ENCODE peak calls at places on chromosomes 13 and 19, in seven cellular contexts. D, E, R, U, A, Z and Y are unnamed samples.

GRCh38 chr13:60433505-60433904 is 36.5 kb downstream of the TDRD3 start:
- DNase-seq in D (no peak), E (no peak), R (peak; percentile 4), U (no peak), A (no peak), Z (peak; percentile 39), Y (no peak)

GRCh38 chr13:26695891-26696311 is 64.7 kb downstream of the GPR12 start:
- DNase-seq in D (no peak), E (no peak), R (no peak), U (no peak), A (no peak), Z (no peak), Y (no peak)

GRCh38 chr13:32001392-32001768 is 30.2 kb upstream of the FRY start:
- DNase-seq in D (peak; percentile 41), E (no peak), R (peak; percentile 79), U (no peak), A (no peak), Z (peak; percentile 46), Y (no peak)

GRCh38 chr19:8525401-8525684 is 11.4 kb upstream of the ZNF414 start:
- DNase-seq in D (no peak), E (no peak), R (no peak), U (no peak), A (no peak), Z (no peak), Y (no peak)

GRCh38 chr19:44401108-44401786 is at the start of gene ZNF285:
- DNase-seq in D (peak; percentile 95), E (peak; percentile 84), R (peak; percentile 94), U (peak; percentile 86), A (no peak), Z (peak; percentile 98), Y (peak; percentile 88)

GRCh38 chr19:10861118-10861651 is 10.2 kb upstream of the CARM1 start:
- DNase-seq in D (no peak), E (peak; percentile 58), R (peak; percentile 51), U (no peak), A (no peak), Z (peak; percentile 43), Y (no peak)

GRCh38 chr13:44112700-44113329 is 233.1 kb downstream of the LACC1 start:
- DNase-seq in D (no peak), E (no peak), R (no peak), U (no peak), A (no peak), Z (no peak), Y (no peak)

GRCh38 chr13:62194371-62194770 is 778.7 kb upstream of the PCDH20 start:
- DNase-seq in D (no peak), E (no peak), R (no peak), U (no peak), A (no peak), Z (no peak), Y (no peak)

GRCh38 chr13:26300140-26300539 is 46.2 kb downstream of the CDK8 start:
- DNase-seq in D (peak; percentile 86), E (no peak), R (no peak), U (no peak), A (no peak), Z (peak; percentile 15), Y (no peak)

GRCh38 chr13:88802886-88803285 is 1131.7 kb downstream of the SLITRK5 start:
- DNase-seq in D (no peak), E (no peak), R (no peak), U (no peak), A (no peak), Z (no peak), Y (no peak)
- TF ChIP-seq POLR2A in D (no peak), E (no peak), R (no peak), U (no peak), A (no peak), Z (no peak), Y (no peak)

GRCh38 chr19:7197760-7198696 is 96.2 kb downstream of the INSR start:
- DNase-seq in D (peak; percentile 94), E (peak; percentile 95), R (peak; percentile 94), U (peak; percentile 94), A (peak; percentile 42), Z (peak; percentile 92), Y (peak; percentile 93)
- TF ChIP-seq POLR2A in D (peak; percentile 54), E (no peak), R (peak; percentile 94), U (peak; percentile 81), A (no peak), Z (peak; percentile 66), Y (peak; percentile 94)

GRCh38 chr19:7522072-7522922 is at the start of gene MCOLN1:
- DNase-seq in D (peak; percentile 94), E (peak; percentile 100), R (peak; percentile 99), U (peak; percentile 99), A (peak; percentile 94), Z (peak; percentile 97), Y (peak; percentile 100)
- TF ChIP-seq POLR2A in D (no peak), E (no peak), R (peak; percentile 50), U (no peak), A (peak; percentile 84), Z (peak; percentile 73), Y (peak; percentile 67)

GRCh38 chr13:40874138-40874776 is 84.8 kb downstream of the SLC25A15 start:
- DNase-seq in D (no peak), E (no peak), R (no peak), U (no peak), A (no peak), Z (no peak), Y (no peak)
- TF ChIP-seq POLR2A in D (no peak), E (no peak), R (no peak), U (no peak), A (no peak), Z (no peak), Y (no peak)

GRCh38 chr19:2157452-2157851 is 6.1 kb upstream of the AP3D1 start:
- DNase-seq in D (no peak), E (no peak), R (no peak), U (no peak), A (no peak), Z (no peak), Y (no peak)
- TF ChIP-seq POLR2A in D (no peak), E (no peak), R (no peak), U (no peak), A (no peak), Z (no peak), Y (no peak)

GRCh38 chr13:93547886-93548285 is 321.3 kb downstream of the GPC6 start:
- DNase-seq in D (no peak), E (no peak), R (no peak), U (no peak), A (no peak), Z (no peak), Y (no peak)

GRCh38 chr13:93552596-93552995 is 326.0 kb downstream of the GPC6 start:
- DNase-seq in D (no peak), E (no peak), R (no peak), U (no peak), A (no peak), Z (no peak), Y (no peak)

GRCh38 chr13:93554514-93554913 is 327.9 kb downstream of the GPC6 start:
- DNase-seq in D (no peak), E (no peak), R (no peak), U (no peak), A (no peak), Z (no peak), Y (no peak)

DNA sequence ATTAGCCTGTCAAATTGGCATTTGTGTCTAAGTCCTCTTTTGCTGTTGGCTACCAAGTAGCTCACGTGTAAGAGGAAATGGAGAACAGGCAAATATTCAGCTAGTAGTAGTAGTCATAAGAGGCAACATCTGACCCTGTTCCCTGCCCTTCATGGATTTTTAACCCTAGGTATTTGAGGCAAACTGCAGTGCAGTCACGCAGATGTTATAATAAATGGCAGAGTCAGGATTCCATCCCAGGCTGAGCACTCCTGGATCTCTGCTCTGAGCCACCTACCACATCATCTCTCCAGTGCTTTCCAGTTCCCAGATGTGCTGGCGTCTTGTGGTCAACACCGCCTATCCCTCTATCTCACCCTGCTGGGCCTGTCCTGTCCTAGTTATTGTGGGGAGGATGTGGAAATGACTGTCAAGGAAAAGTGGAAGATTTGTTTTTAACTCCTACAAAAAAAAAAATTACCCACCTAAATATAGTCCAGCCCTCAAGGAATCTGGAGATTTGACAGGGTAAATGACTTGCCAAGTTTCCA is 322.8 kb downstream of the GPC6 start:
- DNase-seq in D (no peak), E (no peak), R (no peak), U (no peak), A (no peak), Z (no peak), Y (no peak)
- TF ChIP-seq POLR2A in D (no peak), E (no peak), R (no peak), U (no peak), A (no peak), Z (no peak), Y (no peak)

DNA sequence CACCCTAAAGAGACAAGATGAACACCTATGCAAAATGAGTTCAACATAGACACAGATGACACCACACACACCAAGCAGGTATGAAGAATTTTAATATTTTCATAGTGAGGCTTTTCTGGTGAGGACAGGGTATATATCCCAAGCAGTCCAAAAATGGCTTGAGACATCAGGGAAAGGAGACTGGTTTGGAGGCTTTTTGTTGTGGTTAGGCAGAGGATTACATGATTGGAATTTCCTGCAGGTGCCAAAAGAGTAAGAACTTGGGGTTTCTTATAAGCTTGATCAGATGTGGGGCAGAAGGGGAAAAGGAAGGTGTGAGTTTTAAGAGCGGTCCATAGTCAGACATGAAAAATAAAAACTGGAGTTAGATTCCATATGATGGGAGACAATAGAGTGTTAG is 420.8 kb upstream of the SLITRK1 start:
- DNase-seq in D (no peak), E (no peak), R (no peak), U (no peak), A (no peak), Z (no peak), Y (no peak)
- TF ChIP-seq POLR2A in D (no peak), E (no peak), R (no peak), U (no peak), A (no peak), Z (no peak), Y (no peak)

DNA sequence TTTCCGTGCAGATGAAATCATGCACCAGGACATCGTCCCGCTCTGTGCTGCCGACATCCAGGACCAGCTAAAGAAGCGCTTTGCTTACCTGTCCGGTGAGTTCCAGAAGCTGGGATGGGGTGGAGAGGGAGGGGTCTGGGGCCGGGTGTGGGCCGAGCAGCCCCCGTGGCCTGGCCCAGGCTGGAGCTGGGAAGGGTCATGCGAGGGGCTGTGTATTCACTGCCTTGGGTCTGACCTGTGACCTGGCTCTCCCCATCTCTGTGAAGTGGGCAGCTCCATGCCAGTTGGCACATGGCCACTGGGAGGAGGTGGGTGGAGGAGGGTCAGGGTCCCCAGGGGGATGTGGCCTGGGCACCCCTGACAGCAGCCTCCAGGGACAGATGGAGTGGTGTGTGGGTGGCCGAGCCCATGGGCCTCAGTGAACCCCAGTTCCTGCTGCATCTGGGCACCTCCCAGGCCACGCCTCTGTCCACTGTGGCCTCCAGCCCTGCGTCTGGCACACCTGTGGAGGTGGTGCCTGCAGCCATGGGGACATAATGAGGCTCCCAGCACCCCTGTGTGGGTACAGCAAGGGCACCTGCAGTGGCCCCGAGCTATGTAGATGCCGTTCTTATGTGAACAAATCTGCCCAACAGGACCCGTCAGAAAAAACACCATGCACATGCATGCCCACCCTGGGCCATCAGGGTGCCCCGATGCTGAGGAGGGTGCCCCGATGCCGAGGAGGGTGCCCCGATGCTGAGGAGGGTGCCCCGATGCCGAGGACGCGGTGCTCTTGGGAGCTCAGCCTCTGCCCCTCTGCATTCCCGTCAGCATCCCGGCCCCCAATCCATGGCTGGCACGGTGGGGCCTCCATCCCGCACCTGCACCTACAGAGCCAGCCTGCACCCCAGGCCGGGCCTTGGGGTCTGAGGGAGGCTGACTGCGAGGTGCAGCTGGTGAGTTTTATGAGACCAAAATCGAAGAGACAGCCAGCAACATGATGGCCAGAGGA is 46.0 kb downstream of the MCF2L start:
- DNase-seq in D (no peak), E (no peak), R (no peak), U (no peak), A (no peak), Z (no peak), Y (no peak)
- TF ChIP-seq POLR2A in D (no peak), E (no peak), R (no peak), U (no peak), A (no peak), Z (no peak), Y (no peak)

GRCh38 chr19:4029247-4029614 is 21.7 kb downstream of the PIAS4 start:
- DNase-seq in D (no peak), E (no peak), R (no peak), U (no peak), A (no peak), Z (no peak), Y (no peak)
- TF ChIP-seq POLR2A in D (no peak), E (no peak), R (no peak), U (no peak), A (no peak), Z (no peak), Y (no peak)